ENCODE peak calls at places on chromosomes 12 and 14, in ten cellular contexts. V is astrocyte, K is gastrocnemius medialis, F is psoas muscle, O is cardiac muscle cell, T is GM23338, W is heart right ventricle, G is Panc1, A is fibroblast of lung, B is pancreas. L is an unnamed sample.
A peak's percentile ranks its signal among the peaks of the same experiment; 100 is the strongest.

GRCh38 chr12:10170199-10170598 is 1.7 kb downstream of the OLR1 start:
- DNase-seq in V (no peak), K (no peak), F (no peak), O (no peak), T (no peak), W (no peak), G (no peak), A (no peak), B (no peak), L (no peak)

GRCh38 chr12:8709124-8709830 is 11.5 kb downstream of the RIMKLB start:
- DNase-seq in V (no peak), K (no peak), F (peak; percentile 19), O (no peak), T (no peak), W (peak; percentile 24), G (no peak), A (no peak), B (no peak), L (no peak)

GRCh38 chr14:23209651-23210423 is 26.4 kb upstream of the SLC7A8 start:
- DNase-seq in V (peak; percentile 22), K (no peak), F (no peak), O (no peak), T (no peak), W (no peak), G (no peak), A (peak; percentile 33), B (no peak), L (no peak)

GRCh38 chr14:93303659-93304058 is 29.2 kb downstream of the BTBD7 start:
- DNase-seq in V (no peak), K (no peak), F (no peak), O (no peak), T (no peak), W (peak; percentile 18), G (no peak), A (no peak), B (no peak), L (no peak)

GRCh38 chr14:28502517-28502916 is 264.1 kb upstream of the FOXG1 start:
- DNase-seq in V (no peak), K (no peak), F (no peak), O (no peak), T (no peak), W (no peak), G (no peak), A (no peak), B (no peak), L (no peak)

GRCh38 chr12:6943719-6944380 is at the start of the genes C12orf57 and RNU7-1:
- DNase-seq in V (peak; percentile 84), K (no peak), F (peak; percentile 79), O (peak; percentile 88), T (peak; percentile 91), W (peak; percentile 77), G (peak; percentile 88), A (peak; percentile 90), B (peak; percentile 75), L (peak; percentile 85)

GRCh38 chr12:59517522-59517921 is 78.3 kb upstream of the SLC16A7 start:
- DNase-seq in V (no peak), K (no peak), F (no peak), O (no peak), T (no peak), W (no peak), G (no peak), A (no peak), B (no peak), L (no peak)

GRCh38 chr12:110355080-110355479 is 48.4 kb downstream of the ANAPC7 start:
- DNase-seq in V (peak; percentile 16), K (no peak), F (no peak), O (peak; percentile 47), T (peak; percentile 87), W (no peak), G (peak; percentile 13), A (peak; percentile 21), B (no peak), L (peak; percentile 16)

GRCh38 chr14:101174522-101174838 is 271.0 kb upstream of the RTL1 start:
- DNase-seq in V (no peak), K (no peak), F (no peak), O (peak; percentile 17), T (no peak), W (no peak), G (no peak), A (no peak), B (no peak), L (no peak)

GRCh38 chr14:51724650-51725049 is 72.9 kb downstream of the FRMD6 start:
- DNase-seq in V (no peak), K (no peak), F (no peak), O (no peak), T (no peak), W (no peak), G (no peak), A (no peak), B (no peak), L (no peak)

GRCh38 chr14:51730094-51730493 is 78.4 kb downstream of the FRMD6 start:
- DNase-seq in V (no peak), K (no peak), F (no peak), O (no peak), T (no peak), W (no peak), G (no peak), A (no peak), B (no peak), L (no peak)

GRCh38 chr14:51726166-51726899 is 74.6 kb downstream of the FRMD6 start:
- DNase-seq in V (peak; percentile 53), K (no peak), F (no peak), O (no peak), T (no peak), W (no peak), G (no peak), A (peak; percentile 68), B (no peak), L (no peak)

GRCh38 chr14:51730674-51731073 is 79.0 kb downstream of the FRMD6 start:
- DNase-seq in V (no peak), K (no peak), F (no peak), O (no peak), T (no peak), W (no peak), G (no peak), A (no peak), B (no peak), L (no peak)

DNA sequence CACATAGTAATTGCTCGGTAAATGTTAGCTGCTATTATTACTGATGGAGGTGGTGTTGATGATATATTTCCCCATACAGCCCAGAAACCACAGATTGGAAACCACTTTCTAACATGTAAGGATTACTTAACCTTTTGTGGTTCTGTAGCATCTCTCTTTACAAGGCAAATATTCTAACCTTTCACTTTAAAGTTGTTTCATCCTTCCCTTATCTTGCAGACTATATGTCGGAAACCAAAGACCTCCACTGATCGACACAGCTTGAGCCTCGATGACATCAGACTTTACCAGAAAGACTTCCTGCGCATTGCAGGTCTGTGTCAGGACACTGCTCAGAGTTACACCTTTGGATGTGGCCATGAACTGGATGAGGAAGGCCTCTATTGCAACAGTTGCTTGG is 75.8 kb downstream of the FRMD6 start:
- DNase-seq in V (no peak), K (no peak), F (no peak), O (no peak), T (no peak), W (no peak), G (no peak), A (no peak), B (no peak), L (no peak)
- H3K4me3 ChIP-seq in V (no peak overlapping the region), K (no peak overlapping the region), F (no peak overlapping the region), O (no peak overlapping the region), T (no peak overlapping the region), W (no peak overlapping the region), G (no peak overlapping the region), A (no peak overlapping the region), B (no peak overlapping the region), L (no peak overlapping the region)

GRCh38 chr14:54773171-54774006 is 129.2 kb downstream of the GCH1 start:
- DNase-seq in V (peak; percentile 99), K (peak; percentile 63), F (peak; percentile 84), O (peak; percentile 89), T (peak; percentile 96), W (peak; percentile 64), G (peak; percentile 94), A (peak; percentile 100), B (peak; percentile 70), L (peak; percentile 99)
- TF ChIP-seq CTCF in V (peak; percentile 72), K (peak; percentile 87), F (peak; percentile 69), O (peak; percentile 70), T (peak; percentile 69), W (peak; percentile 67), G (no peak), A (peak; percentile 69), B (peak; percentile 43), L (peak; percentile 78)

GRCh38 chr12:2344892-2345291 is 292.1 kb downstream of the CACNA1C start:
- DNase-seq in V (no peak), K (no peak), F (no peak), O (no peak), T (no peak), W (no peak), G (no peak), A (no peak), B (no peak), L (no peak)
- H3K27ac ChIP-seq in V (no peak overlapping the region), K (no peak overlapping the region), F (no peak overlapping the region), O (no peak overlapping the region), T (no peak overlapping the region), W (peak overlapping the region; percentile 44), G (no peak overlapping the region), A (no peak overlapping the region), B (no peak overlapping the region), L (no peak overlapping the region)

GRCh38 chr12:52924764-52925716 is 20.2 kb upstream of the KRT8 start:
- DNase-seq in V (peak; percentile 99), K (no peak), F (no peak), O (peak; percentile 84), T (no peak), W (no peak), G (no peak), A (peak; percentile 99), B (no peak), L (peak; percentile 90)
- H3K4me3 ChIP-seq in V (peak overlapping the region; percentile 17), K (no peak overlapping the region), F (no peak overlapping the region), O (no peak overlapping the region), T (no peak overlapping the region), W (no peak overlapping the region), G (no peak overlapping the region), A (no peak overlapping the region), B (no peak overlapping the region), L (no peak overlapping the region)

DNA sequence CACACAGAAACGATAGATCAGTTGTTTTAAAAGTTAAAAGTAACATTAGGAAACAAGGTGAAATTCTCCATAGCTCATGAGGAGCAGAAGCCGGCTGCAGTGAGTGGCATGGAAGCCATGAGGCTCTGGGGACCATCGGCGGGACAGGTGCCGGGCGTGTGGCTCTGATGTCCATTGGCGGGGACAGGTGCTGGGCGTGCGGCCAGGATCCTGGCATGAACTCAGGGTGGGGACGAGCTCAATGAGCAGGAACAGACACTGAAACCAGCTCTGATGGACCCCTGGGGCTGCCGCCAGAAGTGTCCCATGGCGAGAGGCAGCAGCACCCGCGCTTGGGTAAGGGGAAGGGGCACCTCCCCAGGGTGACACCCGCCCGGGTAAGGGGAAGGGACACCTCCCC is 75.1 kb downstream of the NOC4L start:
- DNase-seq in V (no peak), K (no peak), F (no peak), O (no peak), T (no peak), W (no peak), G (no peak), A (no peak), B (no peak), L (no peak)
- TF ChIP-seq CTCF in V (no peak), K (no peak), F (no peak), O (no peak), T (no peak), W (no peak), G (no peak), A (no peak), B (no peak), L (no peak)